ENCODE peak calls at places on chromosome 3, in seven cellular contexts. G is AG10803; D is H54; J is activated CD4-positive, alpha-beta T cell treated with anti-CD3 and anti-CD28 coated beads for 48 hours; X is A549; N is activated CD8-positive, alpha-beta memory T cell treated with anti-CD3 and anti-CD28 coated beads, Interleukin-2, amount 50 U/mL, for 48 hours; U is germinal center. S is an unnamed sample.

GRCh38 chr3:181695661-181696491 is 15.8 kb upstream of the SOX2 start:
- DNase-seq in G (no peak), D (no peak), J (no peak), X (no peak), N (no peak), U (no peak), S (no peak)

GRCh38 chr3:9942164-9942563 is 8.5 kb downstream of the CRELD1 start:
- DNase-seq in G (no peak), D (no peak), J (no peak), X (no peak), N (no peak), U (no peak), S (no peak)

GRCh38 chr3:15271030-15271429 is 61.4 kb downstream of the SH3BP5 start:
- DNase-seq in G (no peak), D (no peak), J (no peak), X (no peak), N (peak), U (no peak), S (no peak)

GRCh38 chr3:24523988-24524727 is 29.5 kb upstream of the THRB start:
- DNase-seq in G (no peak), D (no peak), J (no peak), X (no peak), N (no peak), U (no peak), S (no peak)

GRCh38 chr3:86104154-86104553 is 886.8 kb downstream of the VGLL3 start:
- DNase-seq in G (no peak), D (no peak), J (no peak), X (no peak), N (no peak), U (no peak), S (no peak)

GRCh38 chr3:117355566-117355965 is 646.0 kb downstream of the TUSC7 start:
- DNase-seq in G (peak), D (no peak), J (no peak), X (peak), N (no peak), U (peak), S (peak)

GRCh38 chr3:59280113-59280512 is 230.3 kb upstream of the CFAP20DC start:
- DNase-seq in G (no peak), D (no peak), J (no peak), X (no peak), N (no peak), U (no peak), S (no peak)

GRCh38 chr3:46717447-46718231 is at the start of gene PRSS50:
- DNase-seq in G (no peak), D (no peak), J (peak), X (no peak), N (peak), U (no peak), S (peak)

GRCh38 chr3:39202094-39202493 is 9.7 kb upstream of the XIRP1 start:
- DNase-seq in G (no peak), D (no peak), J (no peak), X (no peak), N (no peak), U (no peak), S (no peak)

GRCh38 chr3:109973733-109974132 is 636.4 kb upstream of the DPPA4 start:
- DNase-seq in G (no peak), D (no peak), J (no peak), X (no peak), N (no peak), U (no peak), S (no peak)

GRCh38 chr3:15329058-15330005 is 3.1 kb downstream of the SH3BP5 start:
- DNase-seq in G (no peak), D (no peak), J (no peak), X (no peak), N (no peak), U (no peak), S (no peak)

GRCh38 chr3:19531426-19531825 is 383.1 kb downstream of the KCNH8 start:
- DNase-seq in G (no peak), D (no peak), J (no peak), X (no peak), N (no peak), U (no peak), S (no peak)

GRCh38 chr3:143001034-143001368 is 369 bp upstream of the U2SURP start:
- DNase-seq in G (no peak), D (no peak), J (peak), X (no peak), N (peak), U (no peak), S (no peak)

GRCh38 chr3:115862824-115863223 is 239.5 kb downstream of the GAP43 start:
- DNase-seq in G (no peak), D (no peak), J (no peak), X (no peak), N (no peak), U (no peak), S (peak)

GRCh38 chr3:32640939-32641725 is 43.9 kb upstream of the CNOT10 start:
- DNase-seq in G (peak), D (no peak), J (no peak), X (no peak), N (no peak), U (no peak), S (no peak)

GRCh38 chr3:194053136-194053535 is 82.8 kb upstream of the HES1 start:
- DNase-seq in G (no peak), D (no peak), J (no peak), X (no peak), N (no peak), U (no peak), S (no peak)

GRCh38 chr3:16884748-16885587 is at the start of gene PLCL2:
- DNase-seq in G (peak), D (peak), J (peak), X (peak), N (peak), U (peak), S (peak)